ENCODE peak calls at places on chromosomes 1 and 21, in four cellular contexts. N is IMR-90; F is CD4-positive, alpha-beta T cell; G is stimulated activated CD4-positive, alpha-beta T cell treated with anti-CD3 and anti-CD28 coated beads, Interleukin-15, amount 100 ng/mL, for 24 hours. U is an unnamed sample.

GRCh38 chr1:47558601-47559593 is 121.1 kb downstream of the FOXD2 start:
- DNase-seq in N (no peak), F (no peak), G (no peak), U (no peak)

GRCh38 chr1:44660176-44660575 is 14.1 kb downstream of the TMEM53 start:
- DNase-seq in N (no peak), F (no peak), G (no peak), U (no peak)

GRCh38 chr1:42748021-42748420 is 8.0 kb upstream of the CLDN19 start:
- DNase-seq in N (no peak), F (no peak), G (no peak), U (no peak)

GRCh38 chr1:118247593-118247992 is 62.6 kb upstream of the SPAG17 start:
- DNase-seq in N (peak; percentile 10), F (no peak), G (no peak), U (no peak)

GRCh38 chr1:157231844-157232550 is 93.8 kb upstream of the ETV3 start:
- DNase-seq in N (no peak), F (no peak), G (no peak), U (no peak)

GRCh38 chr1:78619803-78620579 is at the start of gene IFI44L:
- DNase-seq in N (peak; percentile 59), F (peak; percentile 49), G (peak; percentile 65), U (peak; percentile 24)

GRCh38 chr1:22712502-22713271 is 2.0 kb downstream of the EPHB2 start:
- DNase-seq in N (peak; percentile 79), F (no peak), G (peak; percentile 55), U (no peak)

GRCh38 chr1:153611024-153611352 is 1.9 kb downstream of the S100A16 start:
- DNase-seq in N (no peak), F (no peak), G (no peak), U (no peak)

GRCh38 chr1:162619076-162619475 is 13.2 kb upstream of the DDR2 start:
- DNase-seq in N (no peak), F (no peak), G (no peak), U (no peak)

GRCh38 chr1:10514490-10515235 is 39.9 kb downstream of the PEX14 start:
- DNase-seq in N (peak; percentile 61), F (no peak), G (no peak), U (no peak)

GRCh38 chr21:45970674-45971486 is 10.7 kb upstream of the COL6A1 start:
- DNase-seq in N (peak; percentile 44), F (peak; percentile 42), G (peak; percentile 69), U (peak; percentile 40)

GRCh38 chr1:1330366-1331067 is 563 bp upstream of the TAS1R3 start:
- DNase-seq in N (no peak), F (no peak), G (no peak), U (no peak)

GRCh38 chr1:56061824-56062223 is 517.5 kb downstream of the PLPP3 start:
- DNase-seq in N (no peak), F (no peak), G (no peak), U (no peak)

GRCh38 chr1:209613351-209614150 is 30.0 kb downstream of the CAMK1G start:
- DNase-seq in N (no peak), F (no peak), G (no peak), U (no peak)

GRCh38 chr1:39886757-39887231 is 3.5 kb upstream of the TRIT1 start:
- DNase-seq in N (no peak), F (no peak), G (no peak), U (no peak)

GRCh38 chr1:115012006-115012405 is 17.6 kb upstream of the TSHB start:
- DNase-seq in N (no peak), F (no peak), G (no peak), U (no peak)

GRCh38 chr21:43209575-43210453 is 41.0 kb downstream of the CRYAA start:
- DNase-seq in N (peak; percentile 81), F (no peak), G (no peak), U (no peak)

GRCh38 chr1:36365310-36365895 is 20.3 kb downstream of the STK40 start:
- DNase-seq in N (peak; percentile 67), F (no peak), G (no peak), U (no peak)

GRCh38 chr21:21715286-21715969 is 717.2 kb downstream of the NCAM2 start:
- DNase-seq in N (peak; percentile 93), F (no peak), G (no peak), U (no peak)

GRCh38 chr1:94773931-94774422 is 46.2 kb upstream of the SLC44A3 start:
- DNase-seq in N (peak; percentile 85), F (no peak), G (no peak), U (no peak)